ENCODE peak calls at places on chromosomes 12 and 14, in four cellular contexts. One of them, this sample, is unnamed.

GRCh38 chr14:94111276-94112095 is 950 bp downstream of the IFI27 start:
- DNase-seq in sigmoid colon: peak
- DNase-seq in tibial nerve: no peak
- DNase-seq in K562: no peak
- DNase-seq in this sample: no peak

GRCh38 chr12:62764251-62764650 is 170.7 kb downstream of the PPM1H start:
- DNase-seq in sigmoid colon: no peak
- DNase-seq in tibial nerve: no peak
- DNase-seq in K562: no peak
- DNase-seq in this sample: no peak

GRCh38 chr14:98015921-98016320 is 1218.7 kb downstream of the VRK1 start:
- DNase-seq in tibial nerve: no peak
- DNase-seq in sigmoid colon: no peak
- DNase-seq in K562: no peak
- DNase-seq in this sample: no peak

GRCh38 chr12:104177663-104178501 is 37.7 kb upstream of the TXNRD1 start:
- DNase-seq in tibial nerve: peak
- DNase-seq in K562: peak
- DNase-seq in sigmoid colon: peak
- DNase-seq in this sample: peak

GRCh38 chr12:116323696-116324386 is 46.3 kb upstream of the MED13L start:
- DNase-seq in tibial nerve: no peak
- DNase-seq in K562: no peak
- DNase-seq in sigmoid colon: no peak
- DNase-seq in this sample: no peak

GRCh38 chr12:57268264-57268663 is 17.3 kb upstream of the STAC3 start:
- DNase-seq in sigmoid colon: no peak
- DNase-seq in tibial nerve: no peak
- DNase-seq in K562: no peak
- DNase-seq in this sample: no peak

GRCh38 chr14:61403411-61403810 is 82.0 kb downstream of the PRKCH start:
- DNase-seq in sigmoid colon: no peak
- DNase-seq in tibial nerve: no peak
- DNase-seq in K562: no peak
- DNase-seq in this sample: no peak

GRCh38 chr14:20606190-20606901 is 15.2 kb upstream of the RNASE12 start:
- DNase-seq in tibial nerve: no peak
- DNase-seq in K562: peak
- DNase-seq in sigmoid colon: no peak
- DNase-seq in this sample: peak

GRCh38 chr14:31934767-31935266 is 142.3 kb upstream of the ARHGAP5 start:
- DNase-seq in tibial nerve: no peak
- DNase-seq in sigmoid colon: no peak
- DNase-seq in K562: peak
- DNase-seq in this sample: no peak

GRCh38 chr14:102848830-102849521 is 71.7 kb downstream of the TRAF3 start:
- DNase-seq in K562: peak
- DNase-seq in tibial nerve: no peak
- DNase-seq in sigmoid colon: peak
- DNase-seq in this sample: peak

GRCh38 chr14:47269788-47270492 is 405.5 kb downstream of the MDGA2 start:
- DNase-seq in tibial nerve: no peak
- DNase-seq in sigmoid colon: no peak
- DNase-seq in K562: no peak
- DNase-seq in this sample: no peak
- TF ChIP-seq EP300 in tibial nerve: no peak
- TF ChIP-seq EP300 in sigmoid colon: no peak
- TF ChIP-seq EP300 in K562: no peak
- TF ChIP-seq EP300 in this sample: no peak

GRCh38 chr14:28143340-28143739 is 623.2 kb upstream of the FOXG1 start:
- DNase-seq in sigmoid colon: no peak
- DNase-seq in tibial nerve: no peak
- DNase-seq in K562: no peak
- DNase-seq in this sample: no peak

GRCh38 chr14:28141662-28142061 is 624.9 kb upstream of the FOXG1 start:
- DNase-seq in tibial nerve: no peak
- DNase-seq in sigmoid colon: no peak
- DNase-seq in K562: no peak
- DNase-seq in this sample: no peak

GRCh38 chr14:28142400-28143015 is 624.1 kb upstream of the FOXG1 start:
- DNase-seq in sigmoid colon: no peak
- DNase-seq in K562: no peak
- DNase-seq in tibial nerve: no peak
- DNase-seq in this sample: no peak
- TF ChIP-seq EP300 in sigmoid colon: no peak
- TF ChIP-seq EP300 in K562: no peak
- TF ChIP-seq EP300 in tibial nerve: no peak
- TF ChIP-seq EP300 in this sample: no peak

GRCh38 chr12:93315907-93316622 is 61.7 kb upstream of the NUDT4 start:
- DNase-seq in sigmoid colon: no peak
- DNase-seq in tibial nerve: no peak
- DNase-seq in K562: peak
- DNase-seq in this sample: no peak
- TF ChIP-seq EP300 in sigmoid colon: no peak
- TF ChIP-seq EP300 in tibial nerve: no peak
- TF ChIP-seq EP300 in K562: peak
- TF ChIP-seq EP300 in this sample: no peak

DNA sequence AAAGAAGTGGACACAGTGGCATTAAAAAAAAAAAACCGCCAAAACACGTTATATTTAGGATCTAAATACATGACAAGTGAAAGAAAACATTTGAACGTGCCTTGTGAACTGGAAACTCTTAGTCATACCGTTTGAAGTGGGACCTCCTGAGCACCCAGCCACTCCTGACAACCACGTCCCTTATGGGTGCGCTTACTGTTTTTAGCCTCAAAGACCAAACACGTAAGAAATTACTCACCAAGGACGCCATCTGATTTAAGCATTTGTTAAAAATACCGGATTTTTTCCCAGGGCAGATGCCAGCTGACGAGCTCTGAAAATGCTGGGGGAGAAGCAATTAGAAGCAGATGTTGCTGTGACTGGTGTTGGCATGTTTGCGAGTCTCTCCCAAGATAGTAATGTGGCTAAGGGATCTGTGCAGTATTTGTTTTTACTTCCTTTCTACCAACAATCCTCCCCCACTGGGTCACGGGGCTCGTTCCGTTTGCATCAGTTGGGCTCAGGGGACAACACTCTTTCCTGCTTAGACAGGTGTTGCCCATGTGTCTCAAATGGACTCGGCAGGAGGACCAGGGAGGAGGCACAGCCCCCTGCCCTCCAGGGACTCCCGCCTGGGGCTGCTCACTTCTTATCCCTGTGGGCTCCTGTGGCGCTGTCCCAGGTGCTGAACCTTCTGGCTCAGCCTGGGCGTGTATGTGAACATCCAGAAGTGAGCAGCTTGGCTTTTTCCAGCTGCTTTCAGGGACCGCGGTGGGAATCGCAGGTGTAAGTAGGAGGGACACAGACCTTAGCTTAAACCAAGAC is 101.0 kb downstream of the BEGAIN start:
- DNase-seq in tibial nerve: peak
- DNase-seq in K562: peak
- DNase-seq in sigmoid colon: no peak
- DNase-seq in this sample: peak
- TF ChIP-seq EP300 in tibial nerve: peak
- TF ChIP-seq EP300 in K562: no peak
- TF ChIP-seq EP300 in sigmoid colon: no peak
- TF ChIP-seq EP300 in this sample: no peak

GRCh38 chr12:109706398-109706746 is 7.3 kb upstream of the FAM222A start:
- DNase-seq in sigmoid colon: no peak
- DNase-seq in K562: no peak
- DNase-seq in tibial nerve: no peak
- DNase-seq in this sample: no peak

GRCh38 chr12:109708939-109709338 is 4.7 kb upstream of the FAM222A start:
- DNase-seq in sigmoid colon: no peak
- DNase-seq in tibial nerve: no peak
- DNase-seq in K562: no peak
- DNase-seq in this sample: no peak

GRCh38 chr12:109707470-109707821 is 6.2 kb upstream of the FAM222A start:
- DNase-seq in sigmoid colon: no peak
- DNase-seq in tibial nerve: no peak
- DNase-seq in K562: no peak
- DNase-seq in this sample: no peak

GRCh38 chr12:109705291-109705690 is 8.3 kb upstream of the FAM222A start:
- DNase-seq in sigmoid colon: no peak
- DNase-seq in tibial nerve: no peak
- DNase-seq in K562: no peak
- DNase-seq in this sample: no peak

DNA sequence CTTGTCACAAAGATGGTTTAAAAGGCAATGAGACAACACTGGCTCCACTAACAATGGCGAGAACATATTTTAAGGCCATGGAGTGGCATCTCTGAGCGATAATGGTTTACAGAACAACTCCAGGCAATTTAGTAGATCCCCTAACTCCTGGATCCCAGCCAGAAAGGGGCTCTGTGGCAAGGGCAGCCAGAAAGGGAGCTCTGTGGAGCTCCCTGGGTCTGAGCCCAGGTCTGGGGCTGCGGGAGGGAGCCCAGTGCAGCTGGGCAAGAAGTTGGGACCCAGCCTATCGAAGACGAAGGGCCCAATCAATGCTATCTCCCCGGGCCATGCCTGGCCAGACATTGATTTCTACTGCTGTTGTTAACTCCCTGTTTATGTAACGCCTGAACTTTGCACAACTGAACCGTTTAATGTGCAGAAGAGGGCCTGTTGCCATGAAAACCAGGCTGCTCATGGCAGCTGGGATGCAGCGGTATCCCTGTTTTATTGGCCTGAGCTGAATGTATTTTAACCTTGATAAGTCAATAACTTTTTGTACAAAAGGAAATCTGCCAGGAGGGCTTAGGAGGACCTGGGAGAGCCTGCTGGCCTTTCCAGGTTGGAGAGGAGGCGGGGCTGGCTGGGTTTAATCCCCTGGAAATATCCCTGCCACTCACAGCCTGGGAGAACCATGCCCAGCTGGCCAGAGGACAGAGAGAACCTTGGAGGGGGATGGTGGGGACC is 6.7 kb upstream of the FAM222A start:
- DNase-seq in K562: no peak
- DNase-seq in tibial nerve: no peak
- DNase-seq in sigmoid colon: no peak
- DNase-seq in this sample: no peak
- TF ChIP-seq EP300 in K562: no peak
- TF ChIP-seq EP300 in tibial nerve: no peak
- TF ChIP-seq EP300 in sigmoid colon: no peak
- TF ChIP-seq EP300 in this sample: no peak

DNA sequence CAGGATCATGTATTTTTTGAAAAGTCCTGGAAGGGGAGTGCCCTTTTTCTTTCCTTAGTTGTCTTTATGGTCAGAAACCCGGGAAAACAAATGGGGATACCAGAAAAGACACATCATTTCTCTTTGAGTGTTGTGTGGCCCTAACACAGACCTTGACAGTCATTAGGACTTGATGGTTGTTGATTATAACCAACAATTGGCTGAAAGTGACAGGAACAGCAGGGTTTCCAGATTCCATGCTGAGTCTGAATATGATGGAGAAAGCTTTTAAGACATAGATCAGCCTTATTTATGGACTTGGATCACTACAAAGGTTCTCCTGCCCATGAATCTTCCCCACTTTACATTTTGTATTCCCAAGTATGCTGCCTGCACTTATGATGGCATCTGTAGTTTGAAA is 30.3 kb downstream of the POLR3B start:
- DNase-seq in tibial nerve: no peak
- DNase-seq in K562: no peak
- DNase-seq in sigmoid colon: no peak
- DNase-seq in this sample: no peak
- TF ChIP-seq EP300 in tibial nerve: no peak
- TF ChIP-seq EP300 in K562: no peak
- TF ChIP-seq EP300 in sigmoid colon: no peak
- TF ChIP-seq EP300 in this sample: no peak

GRCh38 chr14:22915886-22916521 is 2.9 kb downstream of the RBM23 start:
- DNase-seq in tibial nerve: no peak
- DNase-seq in K562: no peak
- DNase-seq in sigmoid colon: no peak
- DNase-seq in this sample: peak
- TF ChIP-seq EP300 in tibial nerve: peak
- TF ChIP-seq EP300 in K562: no peak
- TF ChIP-seq EP300 in sigmoid colon: no peak
- TF ChIP-seq EP300 in this sample: no peak

GRCh38 chr14:69005432-69006148 is 26.5 kb upstream of the ACTN1 start:
- DNase-seq in K562: peak
- DNase-seq in sigmoid colon: peak
- DNase-seq in tibial nerve: peak
- DNase-seq in this sample: peak
- TF ChIP-seq EP300 in K562: no peak
- TF ChIP-seq EP300 in sigmoid colon: no peak
- TF ChIP-seq EP300 in tibial nerve: peak
- TF ChIP-seq EP300 in this sample: no peak

GRCh38 chr14:104734991-104735779 is 11.2 kb downstream of the ADSS1 start:
- DNase-seq in K562: no peak
- DNase-seq in tibial nerve: no peak
- DNase-seq in sigmoid colon: no peak
- DNase-seq in this sample: no peak

GRCh38 chr14:104734601-104734990 is 10.6 kb downstream of the ADSS1 start:
- DNase-seq in tibial nerve: no peak
- DNase-seq in K562: no peak
- DNase-seq in sigmoid colon: no peak
- DNase-seq in this sample: no peak

GRCh38 chr14:104734051-104734587 is 10.1 kb downstream of the ADSS1 start:
- DNase-seq in K562: no peak
- DNase-seq in tibial nerve: no peak
- DNase-seq in sigmoid colon: no peak
- DNase-seq in this sample: no peak

GRCh38 chr14:104738375-104739019 is 14.4 kb upstream of the SIVA1 start:
- DNase-seq in sigmoid colon: no peak
- DNase-seq in K562: no peak
- DNase-seq in tibial nerve: no peak
- DNase-seq in this sample: no peak

GRCh38 chr14:104735830-104736642 is 12.0 kb downstream of the ADSS1 start:
- DNase-seq in K562: no peak
- DNase-seq in sigmoid colon: peak
- DNase-seq in tibial nerve: peak
- DNase-seq in this sample: peak
- TF ChIP-seq EP300 in K562: no peak
- TF ChIP-seq EP300 in sigmoid colon: peak
- TF ChIP-seq EP300 in tibial nerve: peak
- TF ChIP-seq EP300 in this sample: peak